ENCODE peak calls at places on chromosome 10, in nine cellular contexts. G is osteoblast; H is nephron progenitor cell; Q is astrocyte of the spinal cord; C is neural progenitor cell; B is CD8-positive, alpha-beta T cell; F is brain microvascular endothelial cell; P is NB4; U is cardiac muscle cell. J is an unnamed sample.

GRCh38 chr10:121610798-121611325 is 12.6 kb upstream of the FGFR2 start:
- DNase-seq in G (no peak), H (no peak), Q (no peak), C (no peak), B (no peak), F (no peak), P (no peak), U (no peak), J (no peak)

GRCh38 chr10:373015-373414 is 237.8 kb downstream of the ZMYND11 start:
- DNase-seq in G (peak; percentile 82), H (no peak), Q (peak; percentile 76), C (no peak), B (no peak), F (peak; percentile 64), P (no peak), U (peak; percentile 20), J (no peak)

GRCh38 chr10:22518167-22518724 is 172.9 kb downstream of the SPAG6 start:
- DNase-seq in G (no peak), H (no peak), Q (no peak), C (no peak), B (no peak), F (no peak), P (no peak), U (no peak), J (no peak)

GRCh38 chr10:107043461-107043860 is 121.0 kb downstream of the SORCS1 start:
- DNase-seq in G (no peak), H (no peak), Q (no peak), C (no peak), B (no peak), F (no peak), P (no peak), U (no peak), J (no peak)

GRCh38 chr10:50286517-50286916 is 35.2 kb upstream of the ASAH2 start:
- DNase-seq in G (no peak), H (no peak), Q (no peak), C (no peak), B (no peak), F (no peak), P (no peak), U (peak; percentile 62), J (no peak)

GRCh38 chr10:101060036-101060950 is 1.5 kb upstream of the KAZALD1 start:
- DNase-seq in G (peak; percentile 98), H (peak; percentile 93), Q (peak; percentile 96), C (peak; percentile 95), B (peak; percentile 90), F (peak; percentile 95), P (peak; percentile 95), U (peak; percentile 94), J (peak; percentile 86)

GRCh38 chr10:364267-364775 is 229.1 kb downstream of the ZMYND11 start:
- DNase-seq in G (peak; percentile 72), H (no peak), Q (no peak), C (no peak), B (no peak), F (no peak), P (no peak), U (no peak), J (no peak)

GRCh38 chr10:74967850-74968620 is 141.6 kb downstream of the KAT6B start:
- DNase-seq in G (no peak), H (no peak), Q (no peak), C (peak; percentile 24), B (peak; percentile 32), F (no peak), P (peak; percentile 62), U (no peak), J (no peak)

DNA sequence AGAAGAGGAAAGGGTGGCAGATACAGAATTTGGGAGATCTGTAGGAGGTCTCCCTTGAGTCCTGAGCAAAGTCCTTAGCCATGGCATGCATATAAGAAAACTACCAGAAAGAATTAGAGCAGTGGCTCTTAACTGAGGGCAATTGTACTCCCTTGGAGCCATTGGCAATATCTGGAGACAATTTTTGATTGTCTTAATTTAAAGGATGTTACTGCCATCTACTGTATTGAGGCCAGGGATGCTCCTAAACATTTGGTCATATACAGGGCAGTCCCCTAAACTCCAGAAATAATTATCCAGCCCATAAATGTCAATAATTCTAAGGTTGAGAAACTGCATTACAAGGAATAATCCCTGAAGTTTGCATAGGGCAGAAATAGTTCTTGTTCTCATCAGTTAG is 136.4 kb upstream of the ODAD2 start:
- DNase-seq in G (no peak), H (no peak), Q (no peak), C (no peak), B (no peak), F (no peak), P (peak; percentile 1), U (peak; percentile 17), J (no peak)
- TF ChIP-seq CTCF in G (peak; percentile 43), H (no peak), Q (peak; percentile 21), C (no peak), B (no peak), F (no peak), P (no peak), U (peak; percentile 13), J (no peak)

GRCh38 chr10:43312612-43313011 is 45.7 kb upstream of the RASGEF1A start:
- DNase-seq in G (peak; percentile 27), H (no peak), Q (no peak), C (no peak), B (no peak), F (no peak), P (no peak), U (no peak), J (no peak)
- TF ChIP-seq CTCF in G (no peak), H (no peak), Q (no peak), C (peak; percentile 5), B (no peak), F (no peak), P (no peak), U (no peak), J (no peak)

GRCh38 chr10:90652519-90652918 is 205.3 kb downstream of the HTR7 start:
- DNase-seq in G (no peak), H (no peak), Q (peak; percentile 48), C (peak; percentile 23), B (no peak), F (peak; percentile 56), P (peak; percentile 9), U (peak; percentile 66), J (no peak)
- TF ChIP-seq CTCF in G (peak; percentile 73), H (no peak), Q (peak; percentile 77), C (peak; percentile 50), B (no peak), F (peak; percentile 83), P (peak; percentile 24), U (peak; percentile 66), J (no peak)

GRCh38 chr10:43376828-43377227 is 5.4 kb downstream of the FXYD4 start:
- DNase-seq in G (no peak), H (no peak), Q (no peak), C (no peak), B (no peak), F (no peak), P (no peak), U (no peak), J (no peak)
- TF ChIP-seq CTCF in G (no peak), H (no peak), Q (no peak), C (no peak), B (no peak), F (no peak), P (no peak), U (no peak), J (no peak)